ENCODE peak calls at places on chromosome 14, in ten cellular contexts. O, L, S, J, A, G, D, N, Q and M are unnamed samples.

GRCh38 chr14:95597784-95598204 is 62.9 kb downstream of the GLRX5 start:
- DNase-seq in O (peak; percentile 38), L (peak; percentile 40), A (no peak), N (no peak), G (peak; percentile 14), J (no peak), S (no peak), D (no peak), Q (no peak), M (no peak)

GRCh38 chr14:61608245-61609142 is 86.8 kb upstream of the HIF1A start:
- DNase-seq in L (no peak), G (peak; percentile 83), D (peak; percentile 85), J (no peak), A (no peak), N (no peak), O (no peak), Q (no peak), S (no peak), M (no peak)

GRCh38 chr14:20614038-20614840 is 23.1 kb upstream of the RNASE12 start:
- DNase-seq in O (no peak), L (no peak), G (no peak), N (no peak), A (no peak), Q (no peak), J (no peak), D (peak; percentile 43), S (peak; percentile 39), M (no peak)

GRCh38 chr14:54209501-54210231 is 187.1 kb upstream of the CDKN3 start:
- DNase-seq in Q (no peak), D (peak; percentile 66), N (no peak), L (no peak), G (peak; percentile 83), A (no peak), O (no peak), S (no peak), J (no peak), M (no peak)

GRCh38 chr14:61320806-61321384 is 484 bp upstream of the PRKCH start:
- DNase-seq in L (no peak), J (no peak), O (no peak), Q (no peak), N (peak; percentile 30), G (no peak), A (no peak), S (peak; percentile 29), D (no peak), M (no peak)

GRCh38 chr14:91138511-91139359 is 24.9 kb downstream of the DGLUCY start:
- DNase-seq in O (no peak), A (no peak), J (no peak), D (no peak), S (peak; percentile 40), G (no peak), L (no peak), N (no peak), Q (no peak), M (no peak)

GRCh38 chr14:98952595-98953325 is 319.2 kb downstream of the BCL11B start:
- DNase-seq in Q (no peak), L (no peak), O (no peak), A (no peak), G (peak; percentile 84), S (no peak), N (peak; percentile 47), D (peak; percentile 70), J (peak; percentile 66), M (no peak)

GRCh38 chr14:58639842-58640484 is 2.2 kb downstream of the DACT1 start:
- DNase-seq in O (no peak), L (no peak), A (no peak), D (peak; percentile 87), J (peak; percentile 64), S (peak; percentile 68), G (peak; percentile 84), N (no peak), Q (peak; percentile 36), M (no peak)

GRCh38 chr14:69996197-69996596 is 117.0 kb downstream of the SMOC1 start:
- DNase-seq in O (no peak), N (no peak), A (no peak), G (peak; percentile 38), L (no peak), Q (no peak), D (peak; percentile 78), J (no peak), S (no peak), M (no peak)
- TF ChIP-seq CTCF in O (no peak), N (no peak), A (no peak), G (no peak), L (no peak), Q (no peak), D (no peak), J (no peak), S (no peak), M (no peak)

GRCh38 chr14:71212093-71212492 is 304.8 kb downstream of the PCNX1 start:
- DNase-seq in O (no peak), S (no peak), L (no peak), D (no peak), N (no peak), A (no peak), J (no peak), Q (no peak), G (no peak), M (no peak)

GRCh38 chr14:71209888-71210287 is 302.6 kb downstream of the PCNX1 start:
- DNase-seq in N (no peak), A (no peak), J (no peak), L (no peak), O (no peak), S (no peak), Q (no peak), D (no peak), G (no peak), M (no peak)

GRCh38 chr14:71206766-71207371 is 299.6 kb downstream of the PCNX1 start:
- DNase-seq in Q (no peak), G (peak; percentile 91), A (peak; percentile 37), L (no peak), S (no peak), D (peak; percentile 88), J (peak; percentile 60), N (no peak), O (no peak), M (no peak)

GRCh38 chr14:71206123-71206522 is 298.9 kb downstream of the PCNX1 start:
- DNase-seq in A (no peak), J (no peak), Q (no peak), D (no peak), G (no peak), O (no peak), N (no peak), S (no peak), L (no peak), M (no peak)

DNA sequence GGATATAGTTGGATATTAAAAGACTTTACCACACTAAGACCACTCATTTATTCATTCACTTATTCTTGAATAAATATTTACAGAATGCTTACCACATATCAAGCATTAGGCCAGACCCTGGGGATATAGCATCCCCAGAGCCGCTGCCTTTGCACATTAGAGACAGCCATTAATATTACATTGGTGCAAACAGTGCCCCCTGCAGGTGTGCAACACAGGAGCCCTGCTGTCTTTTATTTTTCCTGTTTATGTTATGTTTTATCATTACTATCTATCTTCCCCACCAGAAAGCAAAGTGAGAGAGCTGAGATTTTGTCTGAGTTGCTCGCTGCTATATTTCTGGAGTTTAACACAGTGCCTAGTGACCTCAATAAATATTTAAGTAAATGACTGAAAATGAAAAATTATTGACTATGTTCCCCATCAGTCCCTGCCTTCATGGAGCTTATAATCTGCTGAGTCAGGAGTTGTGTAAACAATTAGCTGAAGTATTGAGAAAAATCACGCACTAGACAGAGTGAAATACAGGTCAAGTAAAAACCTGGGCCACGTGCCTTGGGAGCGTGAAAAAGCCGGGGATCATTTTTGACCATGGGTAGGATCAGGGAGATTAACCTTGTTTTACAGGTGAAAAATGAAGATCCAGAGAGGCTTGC is 301.6 kb downstream of the PCNX1 start:
- DNase-seq in L (no peak), S (no peak), Q (no peak), O (no peak), A (no peak), J (no peak), G (no peak), N (no peak), D (no peak), M (no peak)
- TF ChIP-seq CTCF in L (no peak), S (no peak), Q (no peak), O (peak; percentile 18), A (no peak), J (no peak), G (no peak), N (no peak), D (no peak), M (no peak)

GRCh38 chr14:76768671-76769500 is 7.6 kb downstream of the VASH1 start:
- DNase-seq in A (no peak), O (no peak), D (no peak), L (no peak), J (peak; percentile 56), S (no peak), N (no peak), Q (no peak), G (no peak), M (no peak)

GRCh38 chr14:76769636-76770292 is 8.5 kb downstream of the VASH1 start:
- DNase-seq in S (peak; percentile 9), G (no peak), O (no peak), N (no peak), L (no peak), A (no peak), Q (no peak), J (peak; percentile 57), D (no peak), M (no peak)

GRCh38 chr14:76772300-76773187 is 11.3 kb downstream of the VASH1 start:
- DNase-seq in Q (no peak), D (peak; percentile 43), A (peak; percentile 74), G (peak; percentile 68), N (peak; percentile 46), O (no peak), S (peak; percentile 20), L (no peak), J (peak; percentile 88), M (no peak)

GRCh38 chr14:76771432-76771980 is 10.2 kb downstream of the VASH1 start:
- DNase-seq in N (no peak), A (no peak), Q (no peak), G (no peak), S (peak; percentile 6), J (peak; percentile 50), L (no peak), O (no peak), D (no peak), M (no peak)

DNA sequence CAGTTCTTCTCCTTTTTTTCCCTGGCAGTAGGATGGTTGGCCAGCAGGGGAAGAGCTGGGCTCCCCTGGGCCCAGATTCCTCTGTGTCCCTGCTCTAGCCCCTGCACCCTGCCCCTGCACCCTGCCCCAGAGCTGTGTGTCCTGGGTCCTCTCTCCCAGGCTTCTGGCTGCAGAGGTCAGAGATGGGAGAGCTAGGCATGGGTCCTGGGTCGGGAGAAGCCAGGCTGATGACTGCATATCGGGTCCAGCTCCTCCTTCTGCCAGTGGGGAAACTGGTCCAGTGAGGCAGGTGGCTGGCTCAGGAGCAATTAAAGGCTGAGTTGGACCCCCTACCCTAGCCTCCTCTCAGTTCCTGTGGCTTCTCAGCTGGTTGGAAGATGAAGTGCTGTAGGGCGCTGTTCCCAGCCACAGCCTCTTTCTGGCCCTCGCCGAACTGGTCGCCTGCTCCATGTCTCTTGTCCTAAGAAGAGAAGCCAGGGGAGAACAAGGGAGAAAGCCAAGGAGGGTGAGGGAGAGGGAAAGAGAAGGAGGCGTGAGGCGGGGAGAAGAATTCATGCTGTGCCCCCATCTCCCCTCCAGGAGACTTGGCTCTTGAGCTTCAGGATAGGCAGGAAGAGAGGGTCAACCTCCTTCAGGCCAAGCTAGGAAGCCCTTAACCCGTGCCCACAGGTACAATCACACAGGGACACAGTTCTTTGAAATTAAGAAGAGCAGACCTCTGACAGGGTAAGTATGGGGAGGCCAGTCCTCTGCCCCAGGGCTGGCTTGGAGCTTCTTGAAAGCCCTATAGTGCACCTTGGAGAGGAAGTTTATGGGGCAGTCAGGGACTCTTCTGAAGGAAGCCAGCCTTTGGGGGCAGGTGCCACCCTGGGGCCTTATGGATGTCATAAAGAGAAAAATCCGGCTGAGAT is 9.5 kb downstream of the VASH1 start:
- DNase-seq in J (peak; percentile 58), Q (no peak), A (no peak), N (no peak), L (no peak), D (no peak), O (no peak), G (no peak), S (peak; percentile 13), M (no peak)
- TF ChIP-seq CTCF in J (no peak), Q (no peak), A (no peak), N (no peak), L (no peak), D (no peak), O (no peak), G (no peak), S (no peak), M (no peak)

GRCh38 chr14:106377432-106377831 is 851.0 kb downstream of the TMEM121 start:
- DNase-seq in G (no peak), J (no peak), L (no peak), D (no peak), N (no peak), O (no peak), S (no peak), A (no peak), Q (no peak), M (no peak)

GRCh38 chr14:106372870-106373657 is 846.7 kb downstream of the TMEM121 start:
- DNase-seq in N (no peak), G (no peak), D (no peak), L (no peak), J (no peak), O (no peak), Q (no peak), A (peak; percentile 23), S (peak; percentile 57), M (peak; percentile 67)

GRCh38 chr14:106380740-106381139 is 854.4 kb downstream of the TMEM121 start:
- DNase-seq in N (no peak), O (no peak), A (no peak), D (no peak), S (no peak), Q (no peak), J (no peak), L (no peak), G (no peak), M (no peak)

GRCh38 chr14:106378191-106378590 is 851.8 kb downstream of the TMEM121 start:
- DNase-seq in S (no peak), J (no peak), D (no peak), A (no peak), L (no peak), Q (no peak), G (no peak), N (no peak), O (no peak), M (no peak)
- TF ChIP-seq CTCF in S (no peak), J (no peak), D (no peak), A (no peak), L (no peak), Q (peak; percentile 66), G (no peak), N (no peak), O (no peak), M (no peak)